ENCODE peak calls at places on chromosomes 16 and 17, in seven cellular contexts. D is mucosa of descending colon, I is WTC11, X is IMR-90, E is fibroblast of mammary gland, K is esophagus squamous epithelium, P is HFF-Myc. U is an unnamed sample.

GRCh38 chr17:57523926-57524634 is 221.0 kb downstream of the CCDC182 start:
- DNase-seq in E (peak), P (no peak), X (peak), I (no peak), K (no peak), D (no peak), U (peak)

GRCh38 chr17:41941158-41941557 is 10.7 kb downstream of the ODAD4 start:
- DNase-seq in K (no peak), D (no peak), I (no peak), X (no peak), E (no peak), P (no peak), U (no peak)

GRCh38 chr16:79918916-79919315 is 318.4 kb upstream of the MAF start:
- DNase-seq in X (no peak), D (no peak), I (no peak), K (no peak), E (no peak), P (no peak), U (no peak)

GRCh38 chr17:79991924-79992656 is 43.6 kb downstream of the TBC1D16 start:
- DNase-seq in P (no peak), K (no peak), E (no peak), I (no peak), X (peak), D (peak), U (no peak)

GRCh38 chr16:85144026-85144915 is 32.0 kb upstream of the CIBAR2 start:
- DNase-seq in E (no peak), K (no peak), I (no peak), X (no peak), P (no peak), D (no peak), U (no peak)

GRCh38 chr17:78979780-78980623 is at the start of gene LGALS3BP:
- DNase-seq in D (peak), I (peak), X (peak), E (peak), P (peak), K (no peak), U (no peak)

GRCh38 chr17:9195961-9196668 is 174.8 kb downstream of the NTN1 start:
- DNase-seq in P (no peak), K (no peak), X (no peak), I (peak), D (peak), E (no peak), U (peak)

GRCh38 chr17:34234616-34235015 is 20.5 kb upstream of the CCL2 start:
- DNase-seq in D (no peak), K (no peak), P (no peak), X (no peak), I (no peak), E (no peak), U (no peak)

GRCh38 chr17:12358477-12358876 is 307.2 kb upstream of the MYOCD start:
- DNase-seq in E (no peak), X (peak), K (no peak), D (peak), I (no peak), P (no peak), U (no peak)

GRCh38 chr16:23877107-23878070 is 41.6 kb downstream of the PRKCB start:
- DNase-seq in X (no peak), E (no peak), I (no peak), D (no peak), K (no peak), P (no peak), U (no peak)

DNA sequence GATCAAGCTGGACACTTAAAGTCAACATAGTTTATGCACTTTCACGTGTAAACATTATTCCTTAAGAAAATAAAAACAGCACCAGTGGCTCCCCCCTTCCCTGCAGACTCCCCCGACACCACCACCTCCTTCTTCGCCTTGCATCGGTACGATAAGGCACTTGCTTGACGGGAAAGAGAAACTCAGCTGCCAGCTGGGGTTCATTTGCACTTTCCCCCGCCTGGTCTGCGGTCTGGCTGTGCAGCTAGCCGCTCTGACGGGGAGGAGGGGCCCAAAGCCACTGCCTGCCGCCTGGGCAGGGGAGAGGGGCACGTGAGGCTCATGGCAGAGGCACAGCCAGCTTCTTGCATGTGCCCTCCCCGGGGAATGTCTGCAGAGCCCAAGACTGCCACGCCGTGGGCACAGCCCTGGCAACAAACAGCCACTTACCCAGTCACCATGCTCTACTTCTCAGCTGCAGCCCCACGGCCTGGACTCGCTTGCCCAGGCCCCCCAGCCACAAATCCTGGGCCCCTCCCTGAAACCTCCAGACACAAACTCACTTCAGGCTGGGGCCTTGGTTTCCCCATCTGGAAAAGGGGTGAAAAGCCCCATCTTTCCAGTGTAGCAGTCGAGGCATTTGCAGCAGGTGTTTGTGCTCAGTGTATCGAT is 16.5 kb upstream of the PRM1 start:
- DNase-seq in P (no peak), E (peak), X (peak), I (peak), D (peak), K (peak), U (peak)
- TF ChIP-seq CTCF in P (no peak), E (no peak), X (no peak), I (no peak), D (no peak), K (no peak), U (no peak)

GRCh38 chr17:4161179-4161559 is 18.2 kb downstream of the CYB5D2 start:
- DNase-seq in P (peak), K (no peak), D (no peak), X (peak), E (peak), I (peak), U (no peak)
- TF ChIP-seq CTCF in P (peak), K (peak), D (no peak), X (peak), E (peak), I (no peak), U (no peak)

GRCh38 chr16:5075637-5076036 is 4.0 kb downstream of the ALG1 start:
- DNase-seq in D (no peak), X (no peak), K (no peak), E (no peak), I (no peak), P (no peak), U (no peak)
- TF ChIP-seq CTCF in D (no peak), X (no peak), K (no peak), E (no peak), I (no peak), P (no peak), U (no peak)

GRCh38 chr16:51556694-51557327 is 405.7 kb upstream of the SALL1 start:
- DNase-seq in I (no peak), X (peak), K (no peak), P (peak), E (peak), D (peak), U (peak)
- TF ChIP-seq CTCF in I (no peak), X (peak), K (no peak), P (no peak), E (peak), D (no peak), U (no peak)

GRCh38 chr17:7014995-7015586 is 2.7 kb downstream of the RNASEK start:
- DNase-seq in K (no peak), X (peak), P (no peak), E (peak), I (no peak), D (no peak), U (no peak)
- TF ChIP-seq CTCF in K (no peak), X (no peak), P (no peak), E (no peak), I (no peak), D (peak), U (no peak)

U was measured in WERI-Rb-1.